ENCODE peak calls at places on chromosomes 13 and 19, in four cellular contexts. A is WTC11, O is HepG2, F is GM12878. E is an unnamed sample.

GRCh38 chr13:113034451-113035208 is 65.6 kb downstream of the MCF2L start:
- DNase-seq in F (no peak), A (peak; percentile 66), O (peak; percentile 52), E (peak; percentile 44)

GRCh38 chr19:11090264-11091032 is 1.2 kb downstream of the LDLR start:
- DNase-seq in O (peak; percentile 92), A (peak; percentile 98), F (peak; percentile 76), E (peak; percentile 90)

GRCh38 chr19:40247178-40247577 is 20.7 kb upstream of the CCNP start:
- DNase-seq in O (no peak), A (no peak), F (no peak), E (no peak)

GRCh38 chr13:98239156-98240076 is 62.3 kb upstream of the RNF113B start:
- DNase-seq in F (no peak), O (no peak), A (peak; percentile 53), E (no peak)

GRCh38 chr13:35720690-35721554 is 244.4 kb upstream of the MAB21L1 start:
- DNase-seq in F (no peak), A (peak; percentile 87), O (peak; percentile 31), E (peak; percentile 61)

GRCh38 chr13:111371211-111371610 is 50.8 kb downstream of the TEX29 start:
- DNase-seq in F (no peak), A (no peak), O (no peak), E (no peak)

GRCh38 chr19:39623946-39624345 is 21.6 kb downstream of the LGALS13 start:
- DNase-seq in O (no peak), A (peak; percentile 39), F (no peak), E (no peak)

GRCh38 chr19:41214161-41214560 is 4.9 kb upstream of the AXL start:
- DNase-seq in A (no peak), O (no peak), F (no peak), E (no peak)

GRCh38 chr19:10971107-10971715 is 10.4 kb downstream of the SMARCA4 start:
- DNase-seq in A (no peak), O (no peak), F (no peak), E (no peak)

GRCh38 chr19:49155830-49156346 is 692 bp upstream of the HRC start:
- DNase-seq in F (no peak), A (no peak), O (no peak), E (peak; percentile 62)

GRCh38 chr13:100797921-100798320 is 123.3 kb upstream of the TMTC4 start:
- DNase-seq in O (no peak), A (no peak), F (no peak), E (no peak)

GRCh38 chr19:40262422-40262821 is 22.7 kb downstream of the AKT2 start:
- DNase-seq in F (no peak), O (no peak), A (no peak), E (no peak)

GRCh38 chr13:44976949-44977583 is 12.2 kb downstream of the NUFIP1 start:
- DNase-seq in F (no peak), O (no peak), A (no peak), E (no peak)

DNA sequence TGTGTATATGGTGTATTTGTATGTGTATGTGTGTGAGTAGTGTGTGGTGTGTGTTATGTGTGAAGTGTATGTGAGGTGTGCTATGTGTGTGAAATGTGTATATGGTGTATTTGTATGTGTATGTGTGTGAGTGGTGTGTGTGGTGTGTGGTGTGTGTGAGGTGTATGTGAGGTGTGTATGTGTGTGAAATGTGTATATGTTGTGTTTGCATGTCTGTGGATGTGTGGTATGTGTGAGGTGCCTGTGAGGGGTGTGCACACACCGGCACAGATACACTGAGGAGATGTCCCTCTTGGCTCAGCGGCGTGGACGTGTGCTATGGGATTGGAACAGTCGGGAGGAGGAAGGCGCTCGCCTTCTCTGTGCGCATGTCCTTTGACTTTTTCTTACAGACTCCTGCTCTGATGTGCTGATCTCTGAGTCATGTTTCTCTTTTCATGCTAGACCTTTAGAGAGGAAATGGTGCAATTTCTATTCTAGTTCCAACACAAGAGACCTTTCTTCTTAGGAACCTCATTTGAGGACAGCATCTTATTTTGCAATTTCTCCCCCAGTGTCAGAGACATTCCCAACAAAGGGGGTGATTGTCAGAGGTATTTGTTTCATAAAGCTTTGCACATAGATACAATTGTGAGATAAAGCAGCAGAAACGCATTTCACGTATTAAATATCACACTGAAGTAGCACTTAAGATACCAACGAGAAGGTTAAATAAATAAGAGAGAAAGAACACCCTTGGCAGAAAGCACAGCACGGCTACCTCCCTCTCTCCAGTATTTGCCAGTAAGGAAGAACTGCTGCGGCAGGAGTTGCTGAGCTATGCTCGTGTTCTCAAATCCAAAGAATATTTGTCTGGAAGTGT is 11.3 kb upstream of the TNFRSF19 start:
- DNase-seq in A (no peak), O (peak; percentile 97), F (no peak), E (no peak)
- TF ChIP-seq CBFB in A (no peak), O (no peak), F (no peak), E (no peak)

DNA sequence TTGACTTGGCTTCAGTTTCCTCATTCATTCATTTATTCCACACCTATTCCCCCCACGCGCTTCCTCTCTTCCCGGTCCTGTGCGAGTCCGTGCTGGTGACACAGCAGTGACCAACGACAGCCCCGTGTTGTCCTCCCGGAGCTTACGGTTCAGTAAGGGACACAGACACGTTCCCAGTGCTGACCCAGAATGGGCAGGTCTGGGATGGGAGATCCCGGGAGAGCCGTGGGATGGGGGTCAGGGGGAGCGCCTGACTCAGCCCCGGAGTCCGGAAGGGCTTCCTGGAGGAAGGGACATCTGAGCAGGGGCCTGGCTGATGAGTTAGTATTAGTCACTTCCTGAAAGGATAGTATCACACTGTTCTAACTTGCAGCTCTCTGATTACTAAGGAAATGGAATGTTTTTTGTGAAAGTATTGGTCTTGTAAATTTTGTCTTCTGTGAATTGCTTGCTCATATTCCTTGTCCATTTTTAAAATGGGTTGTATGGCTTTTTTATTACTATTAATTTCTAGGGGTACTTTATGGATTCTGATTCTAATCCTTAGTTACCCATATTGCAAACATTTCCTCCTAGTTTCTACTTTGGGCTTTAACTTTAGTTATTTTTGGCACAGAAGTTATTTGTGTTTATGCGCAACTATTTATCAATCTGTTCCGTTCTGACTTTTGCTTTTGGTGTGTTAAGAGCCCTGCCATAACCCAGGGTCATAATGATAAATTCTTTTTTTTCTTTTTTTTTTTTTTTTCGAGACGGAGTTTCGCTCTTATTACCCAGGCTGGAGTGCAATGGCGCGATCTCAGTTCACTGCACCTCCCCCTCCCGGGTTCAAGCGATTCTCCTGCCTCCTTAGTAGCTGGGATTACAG is 708 bp upstream of the ERCC1 start:
- DNase-seq in A (peak; percentile 60), O (peak; percentile 86), F (no peak), E (peak; percentile 69)
- TF ChIP-seq CREM in A (no peak), O (no peak), F (peak; percentile 11), E (peak; percentile 64)

DNA sequence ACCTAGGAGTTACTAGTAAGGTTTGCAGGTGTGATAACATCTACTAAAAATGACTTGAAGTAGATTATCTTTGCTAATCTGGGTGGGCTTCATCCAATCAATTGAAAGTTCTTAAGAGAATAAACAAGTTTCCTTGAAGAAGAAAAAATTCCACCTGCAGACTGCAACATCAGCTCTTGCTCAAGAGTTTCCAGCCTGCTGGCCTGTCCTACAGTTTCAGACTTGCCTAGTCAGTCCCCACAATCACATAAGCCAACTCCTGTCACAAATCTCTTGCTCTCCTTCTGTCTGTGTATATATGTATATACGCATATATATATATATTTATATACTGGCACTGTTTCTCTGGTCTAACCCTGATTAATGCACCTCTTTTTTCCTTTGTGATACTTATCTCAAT is 67.3 kb upstream of the ITM2B start:
- DNase-seq in F (no peak), O (no peak), A (no peak), E (no peak)
- TF ChIP-seq USF2 in F (no peak), O (no peak), A (no peak), E (no peak)

GRCh38 chr19:13929340-13929739 is 8.9 kb downstream of the PODNL1 start:
- DNase-seq in F (no peak), A (no peak), O (no peak), E (no peak)

GRCh38 chr19:13932911-13933393 is 5.3 kb downstream of the PODNL1 start:
- DNase-seq in O (no peak), F (no peak), A (peak; percentile 23), E (no peak)

GRCh38 chr19:13930402-13930801 is 7.8 kb downstream of the PODNL1 start:
- DNase-seq in F (no peak), O (no peak), A (no peak), E (no peak)

GRCh38 chr19:13931582-13932378 is 6.4 kb downstream of the PODNL1 start:
- DNase-seq in O (no peak), A (no peak), F (no peak), E (no peak)

DNA sequence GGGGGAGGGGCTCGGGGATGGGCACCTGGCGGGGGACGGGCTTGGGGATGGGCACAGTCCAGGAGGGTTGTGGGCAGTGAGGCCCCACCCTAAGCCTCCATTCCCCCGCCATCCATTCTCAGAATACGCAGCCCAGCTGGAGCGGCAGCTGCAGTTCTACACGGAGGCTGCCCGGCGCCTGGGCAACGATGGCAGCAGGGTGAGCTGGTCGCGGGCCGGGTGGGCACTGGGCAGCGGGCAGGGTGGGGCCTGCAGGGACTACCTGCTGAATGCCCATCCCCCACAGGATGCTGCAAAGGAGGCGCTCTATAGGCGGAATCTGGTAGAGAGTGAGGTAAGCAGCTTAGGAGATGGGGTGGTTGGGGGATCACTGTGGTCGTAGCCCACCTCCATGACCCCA is 8.3 kb downstream of the PODNL1 start:
- DNase-seq in A (no peak), F (no peak), O (no peak), E (no peak)
- TF ChIP-seq CBFB in A (no peak), F (no peak), O (no peak), E (no peak)

GRCh38 chr19:30070970-30071632 is 129.1 kb downstream of the URI1 start:
- DNase-seq in A (no peak), O (no peak), F (no peak), E (no peak)
- TF ChIP-seq CREM in A (no peak), O (no peak), F (no peak), E (no peak)

GRCh38 chr19:5137571-5138124 is 168.7 kb downstream of the KDM4B start:
- DNase-seq in F (no peak), A (peak; percentile 92), O (no peak), E (peak; percentile 34)

GRCh38 chr19:5141278-5141925 is 172.5 kb downstream of the KDM4B start:
- DNase-seq in F (no peak), O (no peak), A (no peak), E (no peak)

GRCh38 chr19:5137114-5137513 is 168.2 kb downstream of the KDM4B start:
- DNase-seq in A (no peak), F (no peak), O (no peak), E (no peak)

GRCh38 chr19:5136060-5136855 is 167.3 kb downstream of the KDM4B start:
- DNase-seq in O (no peak), A (no peak), F (no peak), E (no peak)

DNA sequence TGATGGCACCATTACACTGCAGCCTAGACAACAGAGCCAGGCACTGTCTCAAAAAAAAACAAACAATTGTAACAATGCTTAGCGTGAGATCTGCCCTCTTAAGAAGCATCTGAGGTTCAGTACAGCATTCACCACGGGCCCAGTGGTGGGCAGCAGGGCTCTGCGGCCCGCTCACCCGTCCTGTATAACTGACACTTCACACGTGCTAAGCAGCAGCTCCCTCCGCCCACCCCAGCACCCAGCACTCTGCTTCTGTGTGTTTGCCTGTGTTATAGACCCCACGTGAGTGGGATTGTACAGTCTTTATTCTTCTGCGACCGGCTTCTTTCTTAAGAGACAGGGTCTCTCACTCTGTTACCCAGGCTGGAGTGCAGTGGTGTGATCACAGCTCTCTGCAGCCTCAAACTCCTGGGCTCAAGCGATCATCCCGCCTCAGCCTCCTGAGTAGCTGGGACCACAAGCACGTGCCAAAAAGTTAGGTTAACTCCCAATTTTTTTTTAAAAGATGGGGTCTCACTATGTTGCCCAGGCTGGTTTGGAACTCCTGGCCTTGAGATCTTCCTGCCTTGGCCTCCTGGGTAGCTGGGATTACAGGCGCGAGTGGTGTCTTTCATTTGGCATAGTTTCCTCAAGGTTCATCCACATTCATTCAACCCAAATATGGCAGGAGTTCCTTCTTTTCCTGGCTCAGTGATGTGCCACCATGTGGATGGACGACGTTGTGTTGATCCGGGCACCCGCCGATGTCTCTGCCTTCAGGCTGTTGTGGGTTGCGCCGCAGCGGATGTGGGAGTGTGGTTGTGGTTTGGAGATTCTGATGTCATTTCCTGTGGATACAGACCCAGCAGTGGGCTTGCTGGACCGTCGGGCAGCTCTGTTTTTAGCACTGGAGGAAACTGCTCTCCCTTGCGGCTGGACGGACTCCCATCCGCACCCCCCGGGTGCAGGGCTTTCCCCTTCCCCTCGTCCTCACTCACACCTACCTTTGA is 170.0 kb downstream of the KDM4B start:
- DNase-seq in F (peak; percentile 79), O (no peak), A (no peak), E (no peak)
- TF ChIP-seq USF2 in F (no peak), O (no peak), A (no peak), E (no peak)